ENCODE peak calls at places on chromosomes 7 and 10, in ten cellular contexts. Q is kidney; A is CD4-positive, alpha-beta T cell; K is colonic mucosa; P is neural progenitor cell; B is IMR-90; Z is GM12865; W is left ventricle myocardium inferior; N is lower lobe of right lung; J is cardiac muscle cell. U is an unnamed sample.

GRCh38 chr10:89221919-89222318 is 14.8 kb upstream of the CH25H start:
- DNase-seq in Q (no peak), A (no peak), K (no peak), P (no peak), B (no peak), Z (no peak), W (no peak), N (no peak), J (no peak), U (no peak)

GRCh38 chr10:45421231-45422097 is 47.4 kb downstream of the ALOX5 start:
- DNase-seq in Q (no peak), A (no peak), K (no peak), P (peak), B (no peak), Z (peak), W (no peak), N (no peak), J (no peak), U (no peak)

GRCh38 chr7:85135931-85136330 is 50.9 kb downstream of the SEMA3D start:
- DNase-seq in Q (no peak), A (no peak), K (no peak), P (no peak), B (peak), Z (no peak), W (no peak), N (no peak), J (no peak), U (no peak)

GRCh38 chr10:83469719-83470336 is 669.5 kb upstream of the GHITM start:
- DNase-seq in Q (no peak), A (no peak), K (no peak), P (no peak), B (no peak), Z (no peak), W (no peak), N (no peak), J (no peak), U (no peak)

GRCh38 chr10:116274141-116274861 is 1.3 kb upstream of the GFRA1 start:
- DNase-seq in Q (peak), A (no peak), K (no peak), P (peak), B (no peak), Z (no peak), W (peak), N (no peak), J (peak), U (no peak)

GRCh38 chr7:128162666-128163065 is 78.4 kb upstream of the LEP start:
- DNase-seq in Q (no peak), A (no peak), K (no peak), P (no peak), B (no peak), Z (no peak), W (no peak), N (no peak), J (no peak), U (no peak)

GRCh38 chr10:44010873-44011602 is 362.4 kb upstream of the ZNF32 start:
- DNase-seq in Q (no peak), A (no peak), K (no peak), P (no peak), B (peak), Z (peak), W (peak), N (no peak), J (no peak), U (no peak)

GRCh38 chr7:104065491-104065890 is 76.0 kb upstream of the RELN start:
- DNase-seq in Q (no peak), A (no peak), K (no peak), P (no peak), B (no peak), Z (no peak), W (no peak), N (no peak), J (no peak), U (no peak)

GRCh38 chr10:78301891-78302738 is 268.5 kb downstream of the RPS24 start:
- DNase-seq in Q (no peak), A (no peak), K (peak), P (no peak), B (peak), Z (no peak), W (no peak), N (no peak), J (peak), U (no peak)

GRCh38 chr10:23530079-23530478 is 91.2 kb downstream of the OTUD1 start:
- DNase-seq in Q (no peak), A (no peak), K (no peak), P (no peak), B (peak), Z (peak), W (no peak), N (no peak), J (no peak), U (no peak)

GRCh38 chr10:3807928-3808496 is 23.0 kb upstream of the KLF6 start:
- DNase-seq in Q (peak), A (no peak), K (no peak), P (no peak), B (no peak), Z (no peak), W (no peak), N (no peak), J (no peak), U (no peak)

GRCh38 chr10:75935650-75936400 is 504.4 kb downstream of the LRMDA start:
- DNase-seq in Q (no peak), A (no peak), K (no peak), P (no peak), B (no peak), Z (no peak), W (no peak), N (no peak), J (no peak), U (no peak)

GRCh38 chr10:50739618-50740350 is at the start of gene ASAH2B:
- DNase-seq in Q (peak), A (peak), K (peak), P (peak), B (peak), Z (peak), W (peak), N (peak), J (peak), U (peak)

GRCh38 chr7:4056552-4057288 is 625.4 kb upstream of the FOXK1 start:
- DNase-seq in Q (no peak), A (no peak), K (no peak), P (no peak), B (no peak), Z (no peak), W (no peak), N (no peak), J (no peak), U (peak)

GRCh38 chr7:4052126-4052525 is 630.0 kb upstream of the FOXK1 start:
- DNase-seq in Q (no peak), A (no peak), K (no peak), P (no peak), B (no peak), Z (no peak), W (no peak), N (no peak), J (no peak), U (no peak)

GRCh38 chr7:4051696-4052095 is 630.4 kb upstream of the FOXK1 start:
- DNase-seq in Q (no peak), A (no peak), K (no peak), P (no peak), B (no peak), Z (no peak), W (no peak), N (no peak), J (no peak), U (no peak)

GRCh38 chr7:4058158-4058557 is 623.9 kb upstream of the FOXK1 start:
- DNase-seq in Q (no peak), A (no peak), K (no peak), P (no peak), B (peak), Z (no peak), W (no peak), N (no peak), J (no peak), U (no peak)

DNA sequence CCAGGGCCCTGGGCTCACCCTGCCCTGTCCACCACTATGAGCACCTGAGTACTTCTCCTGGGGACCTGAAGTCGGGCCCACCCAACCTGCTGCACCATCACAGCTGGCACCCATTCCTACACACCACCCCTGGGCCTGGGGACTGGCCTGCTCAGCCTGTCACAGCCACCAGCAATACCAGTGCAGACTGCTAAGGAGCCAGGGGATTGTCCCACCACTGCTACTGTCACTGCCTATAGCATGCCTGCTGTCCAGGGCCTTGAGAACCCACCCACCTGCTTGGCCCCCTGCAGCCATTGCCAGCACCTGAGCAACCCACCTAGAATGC is 624.8 kb upstream of the FOXK1 start:
- DNase-seq in Q (no peak), A (no peak), K (no peak), P (no peak), B (no peak), Z (no peak), W (no peak), N (no peak), J (no peak), U (no peak)
- TF ChIP-seq CTCF in Q (no peak), A (no peak), K (no peak), P (no peak), B (no peak), Z (no peak), W (no peak), N (no peak), J (no peak), U (no peak)

GRCh38 chr7:77460057-77460486 is 43.9 kb upstream of the GSAP start:
- DNase-seq in Q (no peak), A (no peak), K (peak), P (no peak), B (no peak), Z (no peak), W (no peak), N (no peak), J (no peak), U (no peak)
- TF ChIP-seq CTCF in Q (peak), A (no peak), K (peak), P (no peak), B (peak), Z (peak), W (peak), N (peak), J (no peak), U (peak)

DNA sequence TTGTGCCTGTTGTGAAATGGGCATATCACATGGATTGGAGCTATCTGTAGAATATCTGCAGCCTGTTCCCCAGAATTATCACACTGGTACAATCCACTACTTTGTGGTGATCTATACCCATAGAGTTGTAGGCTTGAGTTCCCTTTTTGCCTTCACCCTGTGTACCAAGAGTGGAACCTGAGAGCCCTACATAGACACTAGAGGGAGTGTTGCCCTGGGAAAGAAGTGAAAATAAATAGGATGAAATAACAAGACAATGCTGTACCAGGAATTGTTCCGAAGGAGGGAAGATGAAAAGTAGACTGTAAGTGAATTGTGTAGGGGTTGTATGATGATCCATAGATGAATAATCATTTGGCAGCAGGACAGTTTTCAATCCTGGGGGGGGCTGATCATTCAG is 9.0 kb downstream of the SORCS3 start:
- DNase-seq in Q (no peak), A (no peak), K (no peak), P (peak), B (no peak), Z (no peak), W (no peak), N (no peak), J (peak), U (no peak)
- TF ChIP-seq CTCF in Q (no peak), A (no peak), K (no peak), P (peak), B (no peak), Z (peak), W (peak), N (no peak), J (no peak), U (peak)

DNA sequence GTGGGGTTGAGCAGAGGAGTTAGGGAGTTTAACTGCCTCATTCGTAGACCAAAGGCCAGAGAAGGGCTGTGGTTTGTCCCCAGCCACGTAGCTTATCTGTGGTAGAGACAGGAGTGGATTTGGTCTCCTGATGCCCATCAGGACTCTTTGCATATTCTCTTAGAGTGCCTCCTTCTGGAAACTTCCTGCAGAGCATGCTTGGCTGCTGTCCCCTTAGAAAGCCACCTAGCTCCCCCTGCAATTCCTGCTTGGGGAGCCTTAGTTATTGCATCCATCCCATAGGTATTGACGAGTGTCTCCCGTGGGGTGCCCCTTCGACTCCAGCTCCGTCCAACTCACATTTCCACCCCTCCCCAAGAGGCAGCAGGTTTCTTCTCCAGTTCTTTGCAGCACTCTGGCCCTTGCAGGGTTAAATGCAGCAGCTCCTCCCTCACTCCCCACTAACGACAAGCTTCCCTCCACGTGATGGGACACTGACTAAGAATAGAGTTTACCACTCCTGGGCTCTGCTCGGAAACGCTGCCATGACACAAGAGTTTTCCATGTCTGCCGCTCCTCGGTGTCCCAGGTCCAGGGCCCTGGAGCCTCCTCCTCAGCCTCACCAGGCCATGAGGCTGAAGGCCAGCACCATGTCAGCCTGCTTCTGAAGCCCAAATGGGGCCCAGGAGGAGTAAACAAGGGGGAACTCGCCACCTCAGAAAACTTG is 147.8 kb upstream of the UNC5B start:
- DNase-seq in Q (no peak), A (no peak), K (no peak), P (no peak), B (no peak), Z (no peak), W (peak), N (no peak), J (peak), U (no peak)
- TF ChIP-seq CTCF in Q (no peak), A (no peak), K (no peak), P (peak), B (no peak), Z (peak), W (peak), N (no peak), J (peak), U (no peak)

GRCh38 chr10:103698266-103698665 is 157.1 kb downstream of the SH3PXD2A start:
- DNase-seq in Q (no peak), A (no peak), K (no peak), P (no peak), B (no peak), Z (no peak), W (no peak), N (no peak), J (no peak), U (no peak)

GRCh38 chr10:103697787-103698186 is 157.6 kb downstream of the SH3PXD2A start:
- DNase-seq in Q (no peak), A (no peak), K (no peak), P (no peak), B (no peak), Z (no peak), W (no peak), N (no peak), J (no peak), U (no peak)

GRCh38 chr10:103701380-103702222 is 153.8 kb downstream of the SH3PXD2A start:
- DNase-seq in Q (no peak), A (no peak), K (no peak), P (no peak), B (no peak), Z (no peak), W (no peak), N (no peak), J (no peak), U (no peak)

GRCh38 chr10:103700436-103700715 is 155.0 kb downstream of the SH3PXD2A start:
- DNase-seq in Q (no peak), A (no peak), K (no peak), P (no peak), B (no peak), Z (no peak), W (no peak), N (no peak), J (no peak), U (no peak)

DNA sequence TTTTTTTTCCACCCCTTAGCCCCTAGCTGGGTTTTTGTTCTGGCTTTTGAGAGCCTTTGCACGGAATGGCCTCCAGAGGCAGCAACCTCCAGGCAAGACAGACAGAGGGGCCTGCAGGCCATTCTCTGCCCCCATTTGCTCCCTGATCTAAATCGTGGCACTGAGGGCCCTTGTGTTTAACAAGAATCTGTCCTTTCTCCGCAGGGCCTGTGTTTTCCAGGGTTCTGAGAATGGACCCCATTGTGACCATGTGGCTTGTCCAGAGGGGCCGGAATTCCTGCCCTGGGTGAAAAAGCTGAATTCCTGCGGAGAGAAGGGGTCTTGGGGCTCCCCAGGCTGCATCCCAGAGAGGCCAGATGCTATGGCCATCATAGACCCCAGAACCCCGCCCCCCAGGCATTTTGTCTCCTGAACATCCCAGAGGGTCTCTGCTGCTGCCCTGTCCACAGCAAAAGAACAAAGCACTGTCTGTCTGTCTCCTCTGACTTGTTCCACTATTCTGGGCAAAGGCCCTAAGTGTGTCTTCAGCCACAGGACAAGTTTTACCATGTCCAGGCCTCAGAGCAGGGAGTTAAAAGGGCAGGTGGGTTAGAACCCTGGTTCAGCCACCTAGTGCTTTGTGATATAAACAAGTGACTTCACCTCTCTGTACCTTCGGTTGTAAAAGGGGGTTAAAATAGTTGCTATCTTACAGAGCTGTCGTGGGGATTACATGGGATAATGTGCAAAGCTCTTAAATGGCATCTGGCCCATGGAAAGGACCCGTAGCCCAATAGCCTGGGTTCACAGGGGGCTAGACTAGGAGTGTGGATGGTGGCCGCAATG is 155.6 kb downstream of the SH3PXD2A start:
- DNase-seq in Q (no peak), A (no peak), K (no peak), P (peak), B (no peak), Z (no peak), W (no peak), N (no peak), J (no peak), U (no peak)
- TF ChIP-seq CTCF in Q (no peak), A (no peak), K (no peak), P (peak), B (peak), Z (no peak), W (no peak), N (no peak), J (peak), U (no peak)

GRCh38 chr7:95686109-95686508 is 86.2 kb upstream of the DYNC1I1 start:
- DNase-seq in Q (no peak), A (no peak), K (peak), P (peak), B (peak), Z (peak), W (peak), N (no peak), J (peak), U (peak)

GRCh38 chr7:95684505-95684904 is 87.8 kb upstream of the DYNC1I1 start:
- DNase-seq in Q (no peak), A (no peak), K (no peak), P (no peak), B (no peak), Z (no peak), W (no peak), N (no peak), J (no peak), U (peak)

GRCh38 chr7:95690367-95690947 is 81.9 kb upstream of the DYNC1I1 start:
- DNase-seq in Q (no peak), A (no peak), K (peak), P (peak), B (peak), Z (peak), W (no peak), N (no peak), J (peak), U (no peak)

GRCh38 chr7:95688931-95689453 is 83.4 kb upstream of the DYNC1I1 start:
- DNase-seq in Q (no peak), A (no peak), K (no peak), P (no peak), B (peak), Z (no peak), W (no peak), N (no peak), J (no peak), U (peak)

DNA sequence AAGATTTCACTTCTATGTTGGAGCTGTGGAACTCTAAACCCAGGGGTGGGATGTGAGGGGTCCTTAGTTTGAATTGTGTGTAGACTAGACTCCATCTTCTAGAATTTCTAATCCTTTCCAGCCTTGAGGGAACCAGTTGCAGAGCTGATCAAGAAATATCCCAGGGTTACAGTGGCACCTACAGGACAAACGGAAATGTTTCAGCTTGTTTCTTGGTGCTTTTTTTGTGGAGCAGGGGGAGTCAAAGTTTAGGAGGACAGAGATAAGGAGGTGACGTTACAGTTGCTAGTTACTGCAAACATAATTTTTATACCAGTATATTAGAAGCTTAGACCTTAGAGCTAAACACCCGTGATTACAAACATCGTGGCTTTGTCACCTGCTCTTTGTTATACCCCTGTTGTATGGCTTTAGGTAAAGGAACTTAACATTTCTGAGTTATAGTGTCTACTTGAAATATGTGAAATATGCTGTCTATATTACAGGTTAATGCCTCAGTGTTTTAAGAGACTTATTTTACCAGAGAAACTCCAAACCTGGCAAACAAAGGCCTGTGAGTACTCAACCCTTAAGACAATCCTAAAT is 84.5 kb upstream of the DYNC1I1 start:
- DNase-seq in Q (no peak), A (no peak), K (no peak), P (peak), B (peak), Z (peak), W (no peak), N (no peak), J (peak), U (peak)
- TF ChIP-seq CTCF in Q (peak), A (no peak), K (peak), P (peak), B (peak), Z (peak), W (peak), N (peak), J (peak), U (peak)

DNA sequence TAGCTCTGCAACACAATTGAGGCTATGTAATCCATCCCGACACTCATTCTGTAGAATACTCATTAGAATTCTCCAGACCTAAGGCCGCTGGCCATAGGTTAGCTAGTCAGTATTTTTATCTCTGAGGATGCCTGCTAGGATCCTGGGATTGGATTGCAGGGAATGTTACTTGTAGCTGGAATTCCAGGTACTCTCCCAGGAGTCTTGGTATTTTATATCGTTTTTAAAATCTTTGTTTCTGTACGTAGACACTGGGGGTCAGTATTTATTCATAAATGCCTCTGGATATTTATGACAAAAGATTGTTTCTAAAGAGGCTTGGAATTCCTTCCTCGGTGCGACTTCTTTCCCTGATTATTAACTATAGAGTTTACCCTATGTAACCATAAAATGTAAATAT is 40.1 kb downstream of the BPGM start:
- DNase-seq in Q (no peak), A (no peak), K (no peak), P (no peak), B (peak), Z (no peak), W (no peak), N (no peak), J (no peak), U (no peak)
- TF ChIP-seq CTCF in Q (no peak), A (no peak), K (no peak), P (peak), B (peak), Z (no peak), W (peak), N (peak), J (peak), U (peak)

U was measured in adrenal gland.